ENCODE peak calls at places on chromosomes 3 and 15, in five cellular contexts. F is pancreas, T is colonic mucosa, B is heart right ventricle, P is psoas muscle. Y is an unnamed sample.

GRCh38 chr3:5053021-5053831 is 68.9 kb upstream of the ARL8B start:
- DNase-seq in T (no peak), F (peak; percentile 38), B (no peak), P (no peak), Y (peak; percentile 58)

GRCh38 chr15:95608371-95608770 is 722.1 kb upstream of the NR2F2 start:
- DNase-seq in T (no peak), B (no peak), P (no peak), F (no peak), Y (no peak)

GRCh38 chr3:168589376-168589775 is 493.7 kb upstream of the GOLIM4 start:
- DNase-seq in F (no peak), P (no peak), T (no peak), B (no peak), Y (no peak)

GRCh38 chr3:45976191-45977091 is 19.2 kb downstream of the FYCO1 start:
- DNase-seq in P (no peak), B (no peak), T (no peak), F (no peak), Y (no peak)

GRCh38 chr3:184549793-184550585 is 11.6 kb upstream of the EPHB3 start:
- DNase-seq in T (no peak), B (no peak), P (no peak), F (no peak), Y (no peak)

GRCh38 chr3:44108481-44108880 is 133.2 kb upstream of the TOPAZ1 start:
- DNase-seq in F (no peak), T (no peak), B (no peak), P (no peak), Y (no peak)

GRCh38 chr3:172253200-172253599 is 195.1 kb downstream of the GHSR start:
- DNase-seq in B (no peak), T (no peak), P (no peak), F (no peak), Y (no peak)

GRCh38 chr3:196440041-196440537 is 7.9 kb upstream of the UBXN7 start:
- DNase-seq in P (peak; percentile 40), B (peak; percentile 19), F (no peak), T (no peak), Y (no peak)

GRCh38 chr3:47416041-47416440 is 35.2 kb downstream of the PTPN23 start:
- DNase-seq in T (no peak), F (no peak), P (no peak), B (no peak), Y (no peak)

GRCh38 chr3:107263269-107264021 is 113.8 kb upstream of the CCDC54 start:
- DNase-seq in B (no peak), T (no peak), P (no peak), F (no peak), Y (no peak)

GRCh38 chr3:48702320-48702921 is 14.6 kb downstream of the IP6K2 start:
- DNase-seq in P (no peak), B (no peak), T (no peak), F (no peak), Y (no peak)

GRCh38 chr3:171258316-171258715 is 201.9 kb downstream of the TNIK start:
- DNase-seq in P (no peak), T (no peak), B (no peak), F (no peak), Y (no peak)

GRCh38 chr3:197427013-197427412 is 128.6 kb upstream of the DLG1 start:
- DNase-seq in T (no peak), P (no peak), F (no peak), B (no peak), Y (no peak)

GRCh38 chr3:88828466-88828865 is 279.0 kb upstream of the EPHA3 start:
- DNase-seq in B (no peak), P (no peak), F (no peak), T (no peak), Y (no peak)

GRCh38 chr3:62863648-62864047 is 11.6 kb downstream of the CADPS start:
- DNase-seq in F (no peak), B (no peak), T (no peak), P (no peak), Y (no peak)
- H3K4me3 ChIP-seq in F (no peak overlapping the region), B (no peak overlapping the region), T (no peak overlapping the region), P (no peak overlapping the region), Y (no peak overlapping the region)

GRCh38 chr15:101138086-101138660 is 113.7 kb downstream of the CHSY1 start:
- DNase-seq in T (no peak), P (no peak), B (no peak), F (no peak), Y (no peak)

GRCh38 chr15:101138913-101139880 is 112.7 kb downstream of the CHSY1 start:
- DNase-seq in B (no peak), P (no peak), F (no peak), T (no peak), Y (no peak)

GRCh38 chr15:101136381-101137268 is 115.2 kb downstream of the CHSY1 start:
- DNase-seq in T (no peak), B (no peak), P (no peak), F (no peak), Y (no peak)

GRCh38 chr15:101135532-101136166 is 116.2 kb downstream of the CHSY1 start:
- DNase-seq in T (no peak), B (no peak), F (no peak), P (no peak), Y (no peak)

GRCh38 chr15:101137312-101137940 is 114.4 kb downstream of the CHSY1 start:
- DNase-seq in T (no peak), B (no peak), P (no peak), F (no peak), Y (no peak)
- TF ChIP-seq CTCF in T (no peak), B (no peak), P (no peak), F (no peak), Y (no peak)

GRCh38 chr3:187136936-187137335 is 2.4 kb downstream of the RPL39L start:
- DNase-seq in T (no peak), B (no peak), F (no peak), P (no peak), Y (peak; percentile 96)

GRCh38 chr3:187136347-187136746 is 2.9 kb downstream of the RPL39L start:
- DNase-seq in P (no peak), F (no peak), B (no peak), T (no peak), Y (no peak)

GRCh38 chr3:187139126-187139894 is at the start of gene RPL39L:
- DNase-seq in T (peak; percentile 88), P (peak; percentile 80), F (peak; percentile 64), B (peak; percentile 85), Y (peak; percentile 84)

DNA sequence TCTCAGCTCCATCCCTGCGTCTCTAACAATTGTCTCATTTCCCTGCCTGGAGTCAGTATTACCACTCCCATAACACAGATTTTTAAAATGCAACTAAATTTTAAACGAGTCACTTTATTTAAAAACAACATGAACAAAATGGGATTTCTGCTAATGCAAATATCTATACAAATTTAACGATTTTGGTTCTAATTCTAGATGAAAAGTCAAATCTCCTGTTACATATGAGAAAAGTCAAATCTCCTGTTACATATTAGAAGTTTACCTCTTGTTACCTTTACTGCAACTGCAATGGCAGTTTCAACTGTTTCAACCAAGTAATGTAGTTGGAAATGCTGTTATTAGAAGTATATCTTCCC is 578 bp upstream of the RPL39L start:
- DNase-seq in T (no peak), P (no peak), B (no peak), F (no peak), Y (no peak)
- H3K4me3 ChIP-seq in T (peak overlapping the region; percentile 44), P (peak overlapping the region; percentile 74), B (peak overlapping the region; percentile 65), F (peak overlapping the region; percentile 49), Y (peak overlapping the region; percentile 67)

DNA sequence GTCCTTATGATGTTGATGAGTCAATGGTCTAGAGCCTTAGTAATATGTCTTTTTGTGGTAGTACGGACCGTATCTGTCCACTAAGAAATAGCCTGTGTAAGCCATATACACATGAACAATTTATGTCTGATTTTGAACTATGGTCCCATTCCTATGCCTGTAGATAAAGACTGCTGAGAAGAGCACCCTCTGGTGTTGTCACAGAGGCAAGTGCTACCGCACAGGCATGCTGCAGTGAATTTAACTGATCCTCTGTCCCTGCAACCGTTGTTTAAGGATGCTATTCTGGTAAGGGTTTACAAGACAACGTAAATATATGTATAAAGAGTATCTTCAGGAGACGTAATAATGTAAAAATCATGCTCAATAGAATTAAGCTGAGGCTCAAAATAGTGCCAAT is 170.7 kb downstream of the UBE3A start:
- DNase-seq in P (no peak), F (no peak), T (no peak), B (no peak), Y (peak; percentile 8)
- TF ChIP-seq CTCF in P (no peak), F (no peak), T (no peak), B (no peak), Y (peak; percentile 17)

GRCh38 chr3:186920301-186920700 is 10.0 kb upstream of the ST6GAL1 start:
- DNase-seq in T (no peak), B (no peak), P (no peak), F (no peak), Y (no peak)

GRCh38 chr3:186922790-186923189 is 7.5 kb upstream of the ST6GAL1 start:
- DNase-seq in F (no peak), B (no peak), P (no peak), T (no peak), Y (peak; percentile 88)

GRCh38 chr3:186922224-186922623 is 8.1 kb upstream of the ST6GAL1 start:
- DNase-seq in F (no peak), T (no peak), B (no peak), P (no peak), Y (no peak)

GRCh38 chr3:186923241-186923640 is 7.1 kb upstream of the ST6GAL1 start:
- DNase-seq in P (no peak), F (no peak), T (no peak), B (no peak), Y (peak; percentile 52)

DNA sequence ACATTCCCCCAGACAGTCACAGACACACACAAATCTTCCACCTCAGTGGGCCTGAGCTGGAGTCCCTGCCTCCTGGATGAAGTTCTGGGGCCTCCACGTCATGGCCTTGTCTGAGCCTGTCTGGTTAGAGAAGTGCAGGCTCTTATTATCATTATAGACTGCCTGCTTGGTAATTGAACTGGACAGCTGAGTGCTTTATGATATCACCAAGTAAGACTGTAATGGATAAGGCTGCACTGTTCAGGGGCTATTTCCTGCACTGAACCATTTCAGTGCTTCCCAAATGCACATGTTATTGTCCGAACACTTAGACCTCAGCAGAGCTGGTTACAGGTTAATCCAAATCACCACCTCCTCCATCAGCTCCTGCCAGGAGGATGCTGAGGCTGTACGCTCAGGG is 8.7 kb upstream of the ST6GAL1 start:
- DNase-seq in T (no peak), P (no peak), F (no peak), B (no peak), Y (no peak)
- H3K4me3 ChIP-seq in T (no peak overlapping the region), P (no peak overlapping the region), F (no peak overlapping the region), B (no peak overlapping the region), Y (no peak overlapping the region)

Y was measured in epithelial cell of esophagus.